ENCODE peak calls at places on chromosomes 5 and 9, in ten cellular contexts. J, D, L, O, K, T, Z, V, F and G are unnamed samples.

GRCh38 chr9:37293664-37294524 is 128.6 kb upstream of the GRHPR start:
- DNase-seq in J (no peak), D (no peak), L (no peak), O (no peak), K (no peak), T (no peak), Z (peak; percentile 48), V (no peak), F (no peak), G (peak; percentile 51)

GRCh38 chr5:122915717-122916399 is 70.4 kb downstream of the SNX24 start:
- DNase-seq in J (no peak), D (no peak), L (no peak), O (peak; percentile 79), K (no peak), T (no peak), Z (peak; percentile 43), V (no peak), F (no peak), G (no peak)

GRCh38 chr9:122821278-122821952 is 7.0 kb downstream of the PDCL start:
- DNase-seq in J (no peak), D (no peak), L (no peak), O (no peak), K (peak; percentile 75), T (no peak), Z (peak; percentile 31), V (no peak), F (no peak), G (no peak)

GRCh38 chr5:103259705-103260355 is 1.3 kb downstream of the MACIR start:
- DNase-seq in J (peak; percentile 69), D (no peak), L (no peak), O (no peak), K (peak; percentile 57), T (no peak), Z (peak; percentile 47), V (no peak), F (peak; percentile 28), G (no peak)

GRCh38 chr5:115321309-115321708 is 24.9 kb upstream of the CCDC112 start:
- DNase-seq in J (no peak), D (no peak), L (no peak), O (no peak), K (no peak), T (no peak), Z (peak; percentile 16), V (no peak), F (no peak), G (no peak)

GRCh38 chr9:136306691-136307208 is 2.9 kb upstream of the CCDC187 start:
- DNase-seq in J (no peak), D (no peak), L (no peak), O (no peak), K (no peak), T (no peak), Z (no peak), V (no peak), F (no peak), G (no peak)

GRCh38 chr9:74783408-74783807 is 104.3 kb downstream of the TRPM6 start:
- DNase-seq in J (peak; percentile 53), D (no peak), L (no peak), O (no peak), K (no peak), T (no peak), Z (peak; percentile 37), V (no peak), F (no peak), G (no peak)

GRCh38 chr5:74833537-74834266 is 32.5 kb downstream of the FAM169A start:
- DNase-seq in J (no peak), D (no peak), L (no peak), O (no peak), K (no peak), T (no peak), Z (no peak), V (no peak), F (no peak), G (no peak)

GRCh38 chr9:130002320-130002719 is 40.7 kb downstream of the FNBP1 start:
- DNase-seq in J (no peak), D (no peak), L (no peak), O (no peak), K (no peak), T (no peak), Z (no peak), V (no peak), F (no peak), G (no peak)

GRCh38 chr5:120454094-120454798 is 9.9 kb upstream of the PRR16 start:
- DNase-seq in J (peak; percentile 94), D (no peak), L (no peak), O (no peak), K (no peak), T (no peak), Z (peak; percentile 92), V (no peak), F (no peak), G (no peak)

GRCh38 chr9:80410106-80410505 is 838.3 kb downstream of the TLE4 start:
- DNase-seq in J (peak; percentile 9), D (no peak), L (no peak), O (peak; percentile 20), K (no peak), T (no peak), Z (no peak), V (no peak), F (no peak), G (peak; percentile 15)

GRCh38 chr9:131609116-131609830 is 64.0 kb downstream of the PRRT1B start:
- DNase-seq in J (peak; percentile 91), D (no peak), L (no peak), O (peak; percentile 46), K (no peak), T (no peak), Z (peak; percentile 70), V (no peak), F (no peak), G (no peak)

GRCh38 chr5:83471405-83472212 is at the start of gene VCAN:
- DNase-seq in J (peak; percentile 92), D (no peak), L (peak; percentile 80), O (peak; percentile 91), K (peak; percentile 12), T (no peak), Z (peak; percentile 95), V (no peak), F (no peak), G (no peak)